ENCODE peak calls at places on chromosomes 3 and 15, in five cellular contexts. M is A549, U is lung, L is cardiac muscle cell, I is ovary. D is an unnamed sample. For H3K4me1, the result is how much of the 10 kb centered on the place peaks cover.

GRCh38 chr3:155807823-155808222 is 1.7 kb upstream of the C3orf33 start:
- DNase-seq in M (no peak), U (no peak), L (no peak), I (no peak), D (no peak)

GRCh38 chr3:36700537-36701248 is 63.7 kb downstream of the DCLK3 start:
- DNase-seq in M (peak), U (peak), L (peak), I (peak), D (peak)

GRCh38 chr15:58962662-58963565 is 24.5 kb upstream of the RNF111 start:
- DNase-seq in M (no peak), U (no peak), L (no peak), I (no peak), D (no peak)

GRCh38 chr3:61926913-61927312 is 365.5 kb downstream of the PTPRG start:
- DNase-seq in M (no peak), U (no peak), L (no peak), I (no peak), D (no peak)

GRCh38 chr3:136490646-136491405 is 240.7 kb downstream of the PCCB start:
- DNase-seq in M (no peak), U (no peak), L (no peak), I (no peak), D (no peak)

GRCh38 chr3:147939425-147940196 is 530.4 kb downstream of the ZIC1 start:
- DNase-seq in M (no peak), U (no peak), L (peak), I (no peak), D (peak)

GRCh38 chr3:77939726-77940125 is 899.8 kb downstream of the ROBO2 start:
- DNase-seq in M (no peak), U (no peak), L (no peak), I (no peak), D (no peak)

GRCh38 chr3:95172549-95172948 is 1109.7 kb downstream of the NSUN3 start:
- DNase-seq in M (no peak), U (no peak), L (no peak), I (no peak), D (peak)

GRCh38 chr3:118000219-118000618 is 1034.4 kb downstream of the IGSF11 start:
- DNase-seq in M (no peak), U (no peak), L (no peak), I (no peak), D (no peak)

DNA sequence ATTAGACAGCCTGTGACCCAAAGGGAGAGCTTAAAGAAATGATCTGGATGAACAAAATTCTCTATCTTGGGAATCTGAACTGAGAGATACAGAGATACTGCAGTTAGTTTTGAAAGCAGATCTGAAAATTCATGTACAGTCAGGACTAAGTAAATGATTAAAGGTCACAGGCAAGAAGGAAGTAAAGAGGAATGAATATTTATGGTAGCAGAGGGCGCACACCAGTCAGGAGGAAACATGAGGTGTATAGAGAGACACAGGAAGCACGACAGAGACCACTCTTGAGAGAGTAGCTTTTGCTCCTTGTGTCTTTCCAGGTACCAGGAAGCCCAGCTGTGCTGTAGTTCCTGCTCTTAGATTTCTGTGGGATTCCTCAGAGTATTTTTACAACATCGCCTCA is 57.6 kb downstream of the TPRG1 start:
- DNase-seq in M (no peak), U (no peak), L (no peak), I (no peak), D (no peak)
- H3K4me1 ChIP-seq in M (under half), U (under half), L (under half), I (under half), D (under half)

GRCh38 chr15:51088585-51088984 is 6.1 kb downstream of the TNFAIP8L3 start:
- DNase-seq in M (no peak), U (no peak), L (no peak), I (no peak), D (no peak)

GRCh38 chr15:51089699-51090098 is 5.0 kb downstream of the TNFAIP8L3 start:
- DNase-seq in M (no peak), U (no peak), L (no peak), I (no peak), D (no peak)

GRCh38 chr15:51087513-51087912 is 7.2 kb downstream of the TNFAIP8L3 start:
- DNase-seq in M (no peak), U (no peak), L (no peak), I (no peak), D (no peak)

GRCh38 chr15:51090753-51091152 is 4.0 kb downstream of the TNFAIP8L3 start:
- DNase-seq in M (no peak), U (no peak), L (no peak), I (no peak), D (no peak)

GRCh38 chr15:51089041-51089440 is 5.7 kb downstream of the TNFAIP8L3 start:
- DNase-seq in M (no peak), U (no peak), L (no peak), I (no peak), D (no peak)
- H3K4me3 ChIP-seq in M (no peak), U (no peak), L (no peak), I (no peak), D (no peak)

DNA sequence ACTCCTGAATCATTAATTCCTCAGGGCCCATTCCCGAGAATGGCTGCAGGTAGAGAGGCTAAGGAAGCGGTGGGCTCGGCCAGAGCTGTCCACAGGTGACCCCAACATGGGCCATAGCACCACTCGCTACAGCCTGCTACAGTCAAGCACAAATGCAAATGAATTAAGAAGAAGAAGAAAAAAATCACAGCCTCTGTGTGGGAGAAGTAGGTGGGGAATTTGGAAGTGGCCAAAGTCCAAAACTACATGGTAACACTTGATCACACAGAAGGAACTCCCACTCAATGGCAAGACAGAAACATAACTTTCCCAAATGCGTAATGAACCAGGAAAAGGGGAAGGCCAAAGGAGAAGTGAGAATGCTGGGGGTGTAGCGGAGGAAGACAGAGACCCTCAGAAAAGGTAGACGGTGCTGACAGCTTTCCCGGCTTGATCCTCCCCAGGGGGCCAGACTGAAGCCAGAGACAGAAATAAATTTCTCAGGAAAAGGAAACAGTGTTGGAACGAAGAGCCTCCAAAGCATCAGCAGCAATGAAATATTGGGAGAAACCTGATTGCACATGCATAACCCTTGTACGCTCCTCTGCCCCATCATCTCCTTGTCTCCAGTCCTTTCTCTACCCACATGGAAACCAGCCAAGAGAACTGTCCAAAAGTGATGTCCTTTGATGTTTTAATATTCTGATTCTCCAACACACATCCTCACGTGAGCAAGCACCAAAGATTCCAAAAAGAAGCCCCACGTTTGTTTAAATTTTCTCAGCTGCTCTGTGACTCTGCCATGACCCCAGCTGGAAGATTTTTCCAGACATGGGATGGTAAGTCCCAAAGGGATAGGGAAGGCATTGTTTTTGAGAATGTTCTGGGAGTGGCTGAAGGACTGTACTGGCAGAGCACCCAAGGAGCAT is 107.6 kb downstream of the OXNAD1 start:
- DNase-seq in M (no peak), U (no peak), L (no peak), I (no peak), D (no peak)
- H3K4me1 ChIP-seq in M (under half), U (under half), L (under half), I (under half), D (under half)

DNA sequence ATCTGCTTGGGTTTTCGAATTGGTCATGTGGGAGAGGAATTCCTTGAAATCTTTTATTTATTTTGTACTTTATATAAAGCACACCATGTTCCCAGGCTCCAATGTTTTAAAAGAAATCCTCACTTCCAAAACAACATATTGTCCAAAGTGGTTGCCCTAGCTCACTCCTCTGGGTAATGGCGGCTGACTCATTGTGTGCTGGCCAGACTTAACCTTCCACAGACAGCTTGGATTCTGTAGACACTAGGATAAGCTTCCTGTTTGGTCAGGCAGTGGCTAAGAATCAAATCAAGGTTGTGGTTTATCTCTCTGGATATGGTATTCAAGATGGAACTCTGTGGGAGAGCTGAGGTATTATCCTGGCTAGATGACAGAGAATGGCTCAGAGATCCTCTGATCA is 55.8 kb upstream of the FAM98B start:
- DNase-seq in M (no peak), U (no peak), L (no peak), I (peak), D (peak)
- H3K4me3 ChIP-seq in M (no peak), U (no peak), L (no peak), I (no peak), D (no peak)

GRCh38 chr3:188440563-188440962 is 286.6 kb downstream of the LPP start:
- DNase-seq in M (no peak), U (no peak), L (no peak), I (no peak), D (no peak)
- H3K4me1 ChIP-seq in M (under half), U (under half), L (under half), I (under half), D (under half)

DNA sequence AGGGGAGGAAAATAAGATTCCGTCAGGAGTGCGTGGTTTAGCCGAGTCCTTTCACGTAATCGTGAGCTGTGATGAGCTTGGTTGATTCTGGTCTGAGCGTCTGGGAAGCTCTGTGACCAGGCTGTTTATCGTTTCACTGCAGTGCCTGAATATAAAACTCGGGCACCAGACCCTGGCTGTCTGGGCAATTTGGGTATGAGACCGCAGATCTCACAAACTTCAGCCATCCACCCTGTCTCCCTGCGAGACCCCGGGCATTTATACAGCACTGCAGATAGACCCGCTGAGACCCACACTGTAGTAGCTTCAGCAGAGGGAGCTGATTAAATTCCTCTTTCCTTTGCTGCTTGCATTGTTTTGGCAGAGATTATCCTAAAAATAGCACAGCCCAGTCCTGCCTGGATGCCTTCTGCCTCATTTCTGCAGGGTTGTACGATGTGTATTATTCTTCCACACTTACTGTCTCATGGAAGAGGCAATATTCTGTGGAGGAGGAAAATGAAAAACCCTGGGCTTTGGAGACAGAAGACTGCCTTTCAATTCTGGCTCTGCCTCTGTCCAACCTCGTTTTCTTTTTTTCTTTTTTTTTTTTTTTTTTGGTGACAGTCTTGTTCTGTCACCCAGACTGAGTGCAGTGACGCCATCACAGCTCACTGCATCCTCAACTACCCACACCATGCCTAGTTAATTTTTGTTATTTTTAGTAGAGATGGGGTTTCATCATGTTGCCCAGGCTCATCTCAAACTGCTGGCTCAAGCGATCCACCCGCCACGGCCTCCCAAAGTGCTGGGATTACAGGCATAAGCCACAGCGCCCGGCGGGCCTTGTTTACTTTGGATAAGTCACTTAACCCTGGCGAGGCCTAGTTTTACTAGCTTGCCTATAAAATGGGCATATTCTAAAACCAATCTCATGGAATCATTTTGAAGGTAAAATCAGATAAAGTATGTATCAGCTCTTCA is 66.6 kb upstream of the SLC25A26 start:
- DNase-seq in M (no peak), U (no peak), L (peak), I (peak), D (peak)
- H3K4me3 ChIP-seq in M (no peak), U (no peak), L (no peak), I (peak), D (peak)

DNA sequence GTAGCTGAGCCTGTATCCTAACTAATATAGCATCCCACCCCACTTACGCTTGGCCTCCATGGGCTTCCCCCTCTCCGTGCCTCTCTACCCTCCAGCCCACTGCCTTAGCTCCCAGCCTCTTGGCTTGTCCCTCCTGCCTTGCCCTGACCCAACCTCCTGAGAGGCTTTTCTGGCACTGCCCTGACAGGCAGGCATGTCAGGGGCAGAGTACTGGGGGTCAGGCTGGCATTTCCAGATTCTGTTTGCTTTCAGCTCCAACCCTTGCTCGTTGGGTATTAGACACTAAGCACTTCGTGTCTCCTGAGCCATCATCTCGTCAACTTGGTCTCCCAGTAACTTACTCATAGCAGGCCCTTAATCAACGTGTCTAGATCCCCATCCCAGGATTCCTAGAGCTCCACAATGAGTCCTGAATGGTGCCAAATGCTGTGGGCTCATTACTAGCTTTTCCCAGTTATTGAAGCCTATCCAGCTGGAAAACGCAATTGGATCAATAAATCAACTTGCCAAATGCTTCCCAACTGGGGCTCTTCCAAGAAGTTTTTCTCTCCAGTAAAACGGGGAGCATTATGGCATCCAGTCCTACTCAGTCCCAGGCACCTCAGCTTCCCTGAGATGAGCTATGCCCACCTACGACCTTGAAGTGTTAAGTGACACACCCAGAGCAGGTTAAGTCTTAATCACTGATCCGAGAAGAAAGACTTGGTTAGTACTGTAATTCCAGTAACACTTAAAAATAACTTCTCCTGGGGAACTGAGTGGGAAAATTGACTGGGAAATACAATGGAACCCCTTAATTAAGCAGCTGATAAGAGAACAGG is 78.5 kb upstream of the DLG1 start:
- DNase-seq in M (no peak), U (no peak), L (no peak), I (no peak), D (no peak)
- H3K4me1 ChIP-seq in M (under half), U (under half), L (under half), I (under half), D (under half)

D was measured in SJCRH30.